ENCODE peak calls at places on chromosomes 13 and 19, in six cellular contexts. H is heart right ventricle, F is upper lobe of right lung, E is breast epithelium, G is astrocyte of the spinal cord, M is thoracic aorta. A is an unnamed sample.

GRCh38 chr19:51686171-51686570 is 7.0 kb upstream of the SPACA6 start:
- DNase-seq in H (no peak), F (no peak), E (no peak), G (no peak), M (no peak), A (no peak)

GRCh38 chr13:29718694-29719093 is 123.2 kb upstream of the SLC7A1 start:
- DNase-seq in H (no peak), F (no peak), E (no peak), G (no peak), M (no peak), A (no peak)

GRCh38 chr13:30832845-30833332 is 73.2 kb upstream of the MEDAG start:
- DNase-seq in H (peak; percentile 44), F (peak; percentile 79), E (peak; percentile 94), G (peak; percentile 74), M (no peak), A (no peak)

GRCh38 chr13:40613192-40613818 is 53.1 kb downstream of the FOXO1 start:
- DNase-seq in H (no peak), F (no peak), E (no peak), G (no peak), M (no peak), A (no peak)

GRCh38 chr19:28710278-28710677 is 502.7 kb downstream of the UQCRFS1 start:
- DNase-seq in H (no peak), F (no peak), E (no peak), G (peak; percentile 65), M (no peak), A (peak; percentile 27)

GRCh38 chr13:45456196-45456972 is 8.4 kb upstream of the COG3 start:
- DNase-seq in H (no peak), F (no peak), E (no peak), G (peak; percentile 55), M (no peak), A (no peak)

GRCh38 chr19:1017115-1017905 is 3.6 kb downstream of the TMEM259 start:
- DNase-seq in H (no peak), F (no peak), E (no peak), G (no peak), M (no peak), A (no peak)

GRCh38 chr19:54024660-54025059 is 33.2 kb downstream of the CACNG6 start:
- DNase-seq in H (no peak), F (no peak), E (no peak), G (no peak), M (no peak), A (no peak)

GRCh38 chr19:4431808-4432674 is 25.6 kb downstream of the UBXN6 start:
- DNase-seq in H (no peak), F (peak; percentile 83), E (no peak), G (no peak), M (no peak), A (no peak)

DNA sequence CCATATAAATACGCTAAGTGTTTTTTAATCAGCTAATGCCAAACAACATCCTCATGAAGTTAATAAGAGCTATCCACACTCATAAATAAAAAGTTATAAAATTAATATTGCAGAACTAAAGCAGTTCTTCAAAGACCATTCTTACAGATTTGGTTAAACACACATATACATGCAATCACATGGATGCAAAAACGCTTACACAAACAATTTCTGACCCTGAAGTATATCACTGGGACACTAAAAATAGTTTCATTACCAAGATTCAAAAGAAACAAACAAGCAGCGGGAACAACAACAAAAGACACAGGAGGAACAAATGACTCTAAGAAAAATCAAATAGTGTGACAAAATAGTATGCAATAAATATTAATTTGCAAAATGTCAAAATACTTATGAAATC is 132.3 kb downstream of the PCDH9 start:
- DNase-seq in H (no peak), F (no peak), E (no peak), G (no peak), M (no peak), A (no peak)
- H3K4me3 ChIP-seq in H (no peak overlapping the region), F (no peak overlapping the region), E (no peak overlapping the region), G (no peak overlapping the region), M (no peak overlapping the region), A (no peak overlapping the region)

GRCh38 chr13:100541882-100542545 is 46.6 kb downstream of the GGACT start:
- DNase-seq in H (no peak), F (no peak), E (no peak), G (no peak), M (no peak), A (no peak)

GRCh38 chr13:100543872-100544602 is 44.6 kb downstream of the GGACT start:
- DNase-seq in H (no peak), F (no peak), E (no peak), G (peak; percentile 47), M (no peak), A (no peak)

GRCh38 chr13:100540621-100541020 is 48.0 kb downstream of the GGACT start:
- DNase-seq in H (no peak), F (no peak), E (no peak), G (peak; percentile 31), M (no peak), A (no peak)

GRCh38 chr13:100544866-100545683 is 43.5 kb downstream of the GGACT start:
- DNase-seq in H (peak; percentile 68), F (peak; percentile 86), E (peak; percentile 81), G (no peak), M (no peak), A (no peak)

GRCh38 chr13:100542546-100543156 is 45.9 kb downstream of the GGACT start:
- DNase-seq in H (no peak), F (no peak), E (no peak), G (peak; percentile 71), M (no peak), A (no peak)
- TF ChIP-seq CTCF in H (peak; percentile 5), F (peak; percentile 49), E (peak; percentile 40), G (peak; percentile 61), M (no peak), A (peak; percentile 55)

DNA sequence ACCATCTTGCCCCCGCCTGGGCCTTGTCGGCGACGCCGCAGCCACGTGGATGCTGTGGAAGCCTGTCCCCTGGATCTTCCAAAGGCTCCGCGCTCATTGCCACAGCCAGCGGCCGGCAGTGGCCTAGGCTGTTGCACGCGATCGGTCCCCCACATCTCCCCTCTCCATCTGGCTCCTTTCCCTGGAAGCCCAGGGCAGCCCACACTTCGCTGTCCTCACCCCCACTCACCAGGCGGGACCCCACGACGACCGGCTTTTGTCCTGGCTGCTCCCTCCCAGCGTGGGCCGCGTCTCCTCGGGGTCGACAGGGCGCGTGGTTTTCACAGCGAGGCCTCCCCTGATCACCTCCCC is 599 bp upstream of the TEX30 start:
- DNase-seq in H (peak; percentile 23), F (no peak), E (no peak), G (no peak), M (no peak), A (no peak)
- H3K4me3 ChIP-seq in H (peak overlapping the region; percentile 81), F (peak overlapping the region; percentile 73), E (peak overlapping the region; percentile 76), G (peak overlapping the region; percentile 75), M (peak overlapping the region; percentile 91), A (peak overlapping the region; percentile 73)

DNA sequence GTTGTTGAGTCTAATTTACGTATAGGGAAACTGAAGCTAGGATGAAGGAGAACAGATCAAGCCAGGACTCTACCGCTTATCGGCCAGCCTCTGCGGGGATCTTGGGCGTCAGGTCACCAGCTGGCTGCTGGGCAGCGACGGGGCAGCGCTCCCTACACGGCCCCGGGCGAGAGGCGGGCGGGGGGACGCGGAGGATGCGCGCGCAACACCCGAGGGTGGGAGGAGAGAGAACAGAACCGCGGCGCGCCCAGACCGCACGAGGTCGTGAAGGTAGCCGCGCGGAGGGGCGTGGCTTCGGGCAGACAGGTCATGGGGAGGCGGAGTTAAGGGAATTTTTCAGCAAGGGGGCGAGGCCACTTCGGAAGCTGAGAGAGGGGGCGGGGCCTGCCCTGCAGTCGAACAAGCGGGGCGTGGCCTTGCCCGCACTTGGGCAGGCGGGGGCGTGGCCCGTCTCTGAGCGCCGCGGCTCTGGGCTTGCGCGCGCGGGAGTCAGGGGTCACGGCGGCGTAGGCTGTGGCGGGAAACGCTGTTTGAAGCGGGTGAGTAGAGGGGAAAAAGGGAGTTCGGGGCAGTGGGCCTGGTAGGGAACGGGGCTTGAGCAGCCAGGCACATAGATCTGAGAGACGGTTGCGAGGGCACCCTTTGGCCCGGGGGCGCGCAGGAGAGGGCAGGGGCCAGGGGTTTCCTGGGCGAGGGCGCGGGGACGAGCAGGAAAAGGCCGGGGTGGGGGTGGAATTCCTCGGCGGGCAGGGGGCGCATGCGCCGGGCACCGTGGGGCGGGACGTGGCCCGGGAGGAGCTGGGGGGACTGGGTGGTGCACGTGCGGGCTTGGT is at the start of gene POLD1:
- DNase-seq in H (peak; percentile 97), F (peak; percentile 99), E (peak; percentile 98), G (peak; percentile 97), M (peak; percentile 90), A (peak; percentile 66)
- TF ChIP-seq CTCF in H (no peak), F (no peak), E (no peak), G (no peak), M (no peak), A (no peak)

GRCh38 chr19:17765069-17765618 is 13.9 kb downstream of the FCHO1 start:
- DNase-seq in H (peak; percentile 47), F (peak; percentile 86), E (no peak), G (no peak), M (no peak), A (no peak)

GRCh38 chr19:17767559-17767958 is 16.3 kb downstream of the FCHO1 start:
- DNase-seq in H (no peak), F (no peak), E (no peak), G (no peak), M (no peak), A (no peak)

GRCh38 chr19:17762505-17763229 is 11.4 kb downstream of the FCHO1 start:
- DNase-seq in H (no peak), F (no peak), E (no peak), G (peak; percentile 61), M (no peak), A (no peak)

GRCh38 chr19:17764348-17764747 is 13.1 kb downstream of the FCHO1 start:
- DNase-seq in H (no peak), F (no peak), E (no peak), G (no peak), M (no peak), A (no peak)

GRCh38 chr19:17766543-17767131 is 15.4 kb downstream of the FCHO1 start:
- DNase-seq in H (peak; percentile 81), F (peak; percentile 92), E (peak; percentile 71), G (peak; percentile 71), M (no peak), A (no peak)
- H3K4me3 ChIP-seq in H (no peak overlapping the region), F (no peak overlapping the region), E (peak overlapping the region; percentile 50), G (no peak overlapping the region), M (peak overlapping the region; percentile 48), A (peak overlapping the region; percentile 39)

GRCh38 chr19:45446295-45446694 is 21.5 kb upstream of the FOSB start:
- DNase-seq in H (no peak), F (no peak), E (no peak), G (peak; percentile 53), M (no peak), A (no peak)
- TF ChIP-seq CTCF in H (peak; percentile 36), F (peak; percentile 37), E (no peak), G (peak; percentile 49), M (no peak), A (peak; percentile 60)